ENCODE peak calls at places on chromosomes 4 and X, in five cellular contexts. I, N, X, Q and A are unnamed samples.
A peak's percentile ranks its signal among the peaks of the same experiment; 100 is the strongest.

GRCh38 chrX:147912093-147912801 is 528 bp downstream of the FMR1 start:
- DNase-seq in I (peak; percentile 12), N (no peak), X (peak; percentile 45), Q (no peak), A (peak; percentile 52)

GRCh38 chrX:140664939-140665338 is 44.6 kb upstream of the LINC00632 start:
- DNase-seq in I (no peak), N (no peak), X (peak; percentile 37), Q (no peak), A (peak; percentile 80)

GRCh38 chr4:89283975-89284556 is 23.5 kb downstream of the GPRIN3 start:
- DNase-seq in I (no peak), N (no peak), X (no peak), Q (no peak), A (no peak)

GRCh38 chr4:174763454-174764104 is 65.5 kb downstream of the GLRA3 start:
- DNase-seq in I (no peak), N (no peak), X (no peak), Q (no peak), A (peak; percentile 70)

GRCh38 chrX:33198561-33199279 is 12.6 kb downstream of the DMD start:
- DNase-seq in I (no peak), N (no peak), X (no peak), Q (no peak), A (no peak)

GRCh38 chrX:40570346-40571093 is 10.2 kb upstream of the ATP6AP2 start:
- DNase-seq in I (no peak), N (no peak), X (no peak), Q (no peak), A (no peak)

GRCh38 chrX:9291666-9292065 is 173.2 kb upstream of the TBL1X start:
- DNase-seq in I (peak; percentile 41), N (no peak), X (no peak), Q (no peak), A (no peak)

GRCh38 chr4:46389301-46389761 is 597 bp downstream of the GABRA2 start:
- DNase-seq in I (peak; percentile 47), N (no peak), X (peak; percentile 20), Q (no peak), A (no peak)

GRCh38 chr4:70531981-70532380 is 13.6 kb downstream of the AMTN start:
- DNase-seq in I (no peak), N (no peak), X (peak; percentile 2), Q (no peak), A (no peak)

GRCh38 chr4:26238782-26239647 is 81.8 kb upstream of the RBPJ start:
- DNase-seq in I (peak; percentile 58), N (no peak), X (no peak), Q (no peak), A (peak; percentile 8)

GRCh38 chrX:103791826-103792458 is 15.3 kb downstream of the PLP1 start:
- DNase-seq in I (no peak), N (no peak), X (no peak), Q (no peak), A (no peak)

GRCh38 chrX:13048265-13048664 is 3.8 kb upstream of the FAM9C start:
- DNase-seq in I (no peak), N (no peak), X (no peak), Q (no peak), A (no peak)

GRCh38 chr4:169385356-169385755 is 114.6 kb upstream of the SH3RF1 start:
- DNase-seq in I (no peak), N (no peak), X (no peak), Q (no peak), A (no peak)

GRCh38 chr4:1767770-1768366 is 25.2 kb upstream of the FGFR3 start:
- DNase-seq in I (no peak), N (no peak), X (peak; percentile 71), Q (no peak), A (peak; percentile 34)

GRCh38 chr4:106494066-106494465 is 125.5 kb upstream of the GIMD1 start:
- DNase-seq in I (no peak), N (no peak), X (peak; percentile 6), Q (no peak), A (no peak)

GRCh38 chrX:23661671-23662070 is 5.6 kb upstream of the PRDX4 start:
- DNase-seq in I (no peak), N (no peak), X (no peak), Q (no peak), A (no peak)

GRCh38 chr4:138259296-138259695 is 17.1 kb upstream of the SLC7A11 start:
- DNase-seq in I (no peak), N (no peak), X (no peak), Q (no peak), A (no peak)

GRCh38 chrX:47456080-47456479 is 26.9 kb downstream of the ZNF41 start:
- DNase-seq in I (no peak), N (peak; percentile 22), X (no peak), Q (no peak), A (no peak)
- H3K9me3 ChIP-seq in I (peaks cover 3% of the 10 kb centered on the region), N (no peaks in the 10 kb centered on the region), X (peaks cover 8% of the 10 kb centered on the region), Q (no peaks in the 10 kb centered on the region), A (no peaks in the 10 kb centered on the region)

GRCh38 chr4:144176476-144176875 is 36.0 kb upstream of the GYPA start:
- DNase-seq in I (no peak), N (no peak), X (peak; percentile 10), Q (no peak), A (no peak)
- H3K4me1 ChIP-seq in I (peaks cover 13% of the 10 kb centered on the region), N (peaks cover 3% of the 10 kb centered on the region), X (peaks cover 5% of the 10 kb centered on the region), Q (no peaks in the 10 kb centered on the region), A (no peaks in the 10 kb centered on the region)

DNA sequence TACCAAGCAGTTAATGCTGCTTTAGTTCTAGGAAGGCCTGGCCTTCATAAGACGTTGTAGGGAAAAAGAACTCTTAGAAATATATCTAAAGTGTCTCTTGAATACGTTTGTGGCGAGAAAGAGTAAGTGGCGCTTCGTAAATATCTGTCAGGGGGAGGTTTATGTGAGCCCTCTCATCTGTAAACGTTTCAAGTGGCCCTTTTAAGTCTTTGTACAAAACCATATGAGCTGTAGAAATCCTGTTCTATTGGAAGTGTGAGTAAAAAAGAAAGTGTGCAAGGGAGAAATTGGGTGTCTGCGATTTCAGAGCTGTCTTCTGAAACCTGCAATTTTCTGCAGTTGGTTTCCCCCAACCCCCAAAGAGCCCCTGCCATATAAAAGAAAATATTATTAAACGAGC is 8.6 kb upstream of the INTU start:
- DNase-seq in I (no peak), N (no peak), X (no peak), Q (no peak), A (peak; percentile 41)
- H3K4me3 ChIP-seq in I (no peak overlapping the region), N (no peak overlapping the region), X (peak overlapping the region; percentile 76), Q (no peak overlapping the region), A (peak overlapping the region; percentile 67)

GRCh38 chr4:4781936-4782754 is 77.3 kb upstream of the MSX1 start:
- DNase-seq in I (no peak), N (no peak), X (no peak), Q (no peak), A (no peak)
- H3K9me3 ChIP-seq in I (peaks cover 3% of the 10 kb centered on the region), N (no peaks in the 10 kb centered on the region), X (no peaks in the 10 kb centered on the region), Q (no peaks in the 10 kb centered on the region), A (no peaks in the 10 kb centered on the region)

GRCh38 chr4:6188687-6189305 is 11.6 kb downstream of the JAKMIP1 start:
- DNase-seq in I (no peak), N (no peak), X (no peak), Q (no peak), A (no peak)
- H3K4me1 ChIP-seq in I (no peaks in the 10 kb centered on the region), N (no peaks in the 10 kb centered on the region), X (no peaks in the 10 kb centered on the region), Q (no peaks in the 10 kb centered on the region), A (no peaks in the 10 kb centered on the region)

DNA sequence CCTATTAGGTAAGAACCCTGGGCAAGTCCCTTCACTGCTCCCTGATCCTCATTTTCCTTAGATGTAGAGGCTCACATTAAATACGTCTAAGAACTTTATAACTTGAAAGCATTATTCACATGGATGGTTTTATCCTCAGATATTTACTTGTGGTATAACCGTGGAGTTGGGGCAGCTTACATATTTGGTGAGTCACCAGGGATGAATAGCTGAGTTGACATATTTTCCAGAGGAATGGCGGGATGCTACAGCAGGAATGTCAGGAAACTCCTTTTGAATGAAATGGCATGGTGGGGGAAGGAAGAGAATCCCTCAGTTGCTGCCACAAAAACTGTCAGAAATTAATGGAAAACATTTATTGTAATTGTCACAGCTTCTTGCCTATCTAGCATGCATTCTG is 165.3 kb upstream of the RPS6KA3 start:
- DNase-seq in I (no peak), N (no peak), X (no peak), Q (no peak), A (no peak)
- H3K4me3 ChIP-seq in I (no peak overlapping the region), N (no peak overlapping the region), X (no peak overlapping the region), Q (no peak overlapping the region), A (no peak overlapping the region)

DNA sequence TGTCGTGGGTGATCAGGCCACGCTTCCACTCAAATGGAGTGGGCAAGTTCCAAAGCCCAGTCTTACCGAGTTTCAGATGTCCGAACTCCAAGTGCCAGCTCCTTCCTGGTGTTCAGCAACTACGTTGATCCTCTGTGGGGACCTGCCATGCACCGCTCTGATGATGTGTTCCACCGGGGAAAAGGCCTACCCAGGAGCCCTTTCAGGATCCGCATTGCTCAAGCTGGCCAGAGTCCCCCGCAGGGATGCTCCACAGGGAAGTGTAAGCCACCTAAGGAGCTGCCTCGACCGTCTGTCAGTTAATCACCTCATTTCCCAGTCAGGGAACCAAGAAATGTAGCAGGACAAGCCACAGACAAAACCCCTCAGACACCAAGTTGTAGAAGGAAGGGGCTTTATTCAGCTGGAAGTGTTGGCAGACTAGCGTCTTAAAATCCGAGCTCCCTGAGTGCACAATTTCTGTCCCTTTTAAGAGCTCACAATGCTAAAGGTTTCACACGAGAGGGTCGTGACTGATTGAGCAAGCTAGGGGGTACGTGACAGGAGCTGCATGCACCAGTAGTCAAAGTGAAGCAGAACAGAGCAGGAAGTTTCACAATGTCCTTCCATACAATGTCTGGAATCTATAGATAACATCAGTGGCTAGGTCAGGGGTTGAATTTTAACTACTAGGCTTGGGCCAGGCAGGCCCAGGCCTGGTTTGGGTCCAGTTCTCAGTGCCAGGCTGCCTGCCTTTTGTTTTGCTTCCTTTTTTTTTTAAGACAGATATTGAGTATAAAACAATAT is 126.2 kb upstream of the ZDHHC15 start:
- DNase-seq in I (no peak), N (no peak), X (no peak), Q (no peak), A (no peak)
- H3K9me3 ChIP-seq in I (no peaks in the 10 kb centered on the region), N (no peaks in the 10 kb centered on the region), X (peaks cover 2% of the 10 kb centered on the region), Q (peaks cover 15% of the 10 kb centered on the region), A (no peaks in the 10 kb centered on the region)

GRCh38 chr4:110527156-110527555 is 51.2 kb downstream of the ENPEP start:
- DNase-seq in I (no peak), N (no peak), X (no peak), Q (no peak), A (no peak)
- H3K4me1 ChIP-seq in I (no peaks in the 10 kb centered on the region), N (no peaks in the 10 kb centered on the region), X (no peaks in the 10 kb centered on the region), Q (no peaks in the 10 kb centered on the region), A (peaks cover 4% of the 10 kb centered on the region)

GRCh38 chr4:182246401-182247205 is 3.4 kb downstream of the TENM3 start:
- DNase-seq in I (no peak), N (no peak), X (no peak), Q (no peak), A (no peak)
- H3K4me3 ChIP-seq in I (no peak overlapping the region), N (peak overlapping the region; percentile 13), X (no peak overlapping the region), Q (peak overlapping the region; percentile 8), A (no peak overlapping the region)

DNA sequence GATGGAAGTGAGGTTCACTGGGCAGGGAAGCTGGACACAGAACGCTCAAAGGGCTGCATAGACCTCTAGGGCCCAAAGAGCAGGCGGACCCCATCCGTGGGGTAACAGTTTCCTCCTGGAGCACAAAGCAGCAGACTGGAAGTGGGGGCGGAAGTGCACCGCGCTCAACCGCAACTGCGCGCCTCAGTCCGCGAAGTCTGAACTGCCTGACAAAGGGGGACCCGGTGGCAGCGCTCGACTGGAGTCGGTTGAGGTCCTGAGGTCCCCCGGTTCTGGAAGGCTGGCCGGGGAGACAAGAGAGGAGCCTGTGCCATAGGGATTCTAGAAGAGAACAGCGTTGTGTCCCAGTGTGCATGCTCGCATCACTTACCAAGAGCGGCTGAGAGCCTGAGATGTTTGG is 58.5 kb downstream of the ALPK1 start:
- DNase-seq in I (no peak), N (no peak), X (no peak), Q (no peak), A (no peak)
- H3K9me3 ChIP-seq in I (peaks cover 3% of the 10 kb centered on the region), N (no peaks in the 10 kb centered on the region), X (no peaks in the 10 kb centered on the region), Q (no peaks in the 10 kb centered on the region), A (no peaks in the 10 kb centered on the region)